ENCODE peak calls at places on chromosomes 5 and 9, in four cellular contexts. B, O, G and I are unnamed samples.

GRCh38 chr9:98892296-98892695 is 51.4 kb upstream of the COL15A1 start:
- DNase-seq in B (no peak), O (no peak), G (peak), I (no peak)

GRCh38 chr9:114505187-114506081 is at the start of gene WHRN:
- DNase-seq in O (no peak), G (peak), B (peak), I (peak)

GRCh38 chr5:137072376-137073174 is 426.6 kb downstream of the SPOCK1 start:
- DNase-seq in G (peak), O (no peak), B (peak), I (peak)

GRCh38 chr5:16090270-16090669 is 89.3 kb downstream of the MARCHF11 start:
- DNase-seq in G (no peak), B (no peak), O (no peak), I (no peak)

GRCh38 chr9:136009516-136009915 is 48.3 kb upstream of the UBAC1 start:
- DNase-seq in G (no peak), B (no peak), O (no peak), I (no peak)

GRCh38 chr5:142426129-142426641 is 101.4 kb upstream of the SPRY4 start:
- DNase-seq in O (peak), B (no peak), G (peak), I (peak)

GRCh38 chr9:114417511-114417910 is 29.7 kb upstream of the AKNA start:
- DNase-seq in G (peak), B (peak), O (no peak), I (peak)

GRCh38 chr5:83404182-83404712 is 67.3 kb upstream of the VCAN start:
- DNase-seq in B (no peak), G (no peak), O (no peak), I (no peak)

GRCh38 chr5:178074266-178074952 is 38.9 kb upstream of the N4BP3 start:
- DNase-seq in O (no peak), B (no peak), G (peak), I (no peak)

GRCh38 chr5:123496892-123497291 is 15.1 kb upstream of the CSNK1G3 start:
- DNase-seq in B (no peak), G (peak), O (no peak), I (peak)

GRCh38 chr5:55324815-55325418 is 17.1 kb downstream of the MTREX start:
- DNase-seq in B (peak), O (no peak), G (peak), I (peak)

GRCh38 chr5:80754900-80755299 is 100.1 kb upstream of the DHFR start:
- DNase-seq in B (no peak), G (peak), O (no peak), I (peak)

GRCh38 chr9:38687389-38687842 is 32.5 kb downstream of the FAM240B start:
- DNase-seq in O (no peak), B (no peak), G (peak), I (no peak)

GRCh38 chr5:119420173-119420572 is 32.1 kb upstream of the HSD17B4 start:
- DNase-seq in O (no peak), G (no peak), B (no peak), I (no peak)

GRCh38 chr5:141637693-141638419 is 1.1 kb downstream of the RELL2 start:
- DNase-seq in G (peak), B (peak), O (no peak), I (peak)

GRCh38 chr5:39755986-39756385 is 331.2 kb upstream of the DAB2 start:
- DNase-seq in O (peak), G (peak), B (peak), I (peak)

GRCh38 chr5:165201364-165202143 is 1696.1 kb downstream of the MAT2B start:
- DNase-seq in O (no peak), B (peak), G (peak), I (peak)

GRCh38 chr5:69271376-69271775 is 36.7 kb downstream of the CDK7 start:
- DNase-seq in G (peak), O (no peak), B (peak), I (peak)

GRCh38 chr9:116278326-116278725 is 124.7 kb downstream of the PAPPA start:
- DNase-seq in B (peak), G (no peak), O (no peak), I (no peak)

GRCh38 chr5:180908400-180908799 is 9.4 kb downstream of the BTNL8 start:
- DNase-seq in O (no peak), G (no peak), B (no peak), I (no peak)

GRCh38 chr5:154520861-154521453 is 42.9 kb upstream of the HAND1 start:
- DNase-seq in G (no peak), O (no peak), B (peak), I (no peak)

GRCh38 chr5:133460172-133460758 is 152.1 kb downstream of the FSTL4 start:
- DNase-seq in G (no peak), B (peak), O (no peak), I (peak)

GRCh38 chr9:71619926-71620325 is 148.4 kb downstream of the CEMIP2 start:
- DNase-seq in O (no peak), B (no peak), G (no peak), I (no peak)

GRCh38 chr9:69324549-69325401 is at the start of gene ENTREP1:
- DNase-seq in B (peak), O (no peak), G (peak), I (peak)

GRCh38 chr5:143311428-143311827 is 92.1 kb downstream of the NR3C1 start:
- DNase-seq in B (peak), G (peak), O (no peak), I (peak)

GRCh38 chr9:27349681-27350080 is 52.7 kb upstream of the EQTN start:
- DNase-seq in B (peak), G (no peak), O (no peak), I (no peak)

GRCh38 chr9:121557581-121558422 is 58.2 kb upstream of the GGTA1 start:
- DNase-seq in O (peak), B (peak), G (peak), I (peak)

GRCh38 chr5:39713224-39713911 is 288.6 kb upstream of the DAB2 start:
- DNase-seq in G (no peak), O (no peak), B (peak), I (peak)

GRCh38 chr5:168011096-168011495 is 280.3 kb upstream of the WWC1 start:
- DNase-seq in O (no peak), B (no peak), G (no peak), I (no peak)

GRCh38 chr5:103290846-103291245 is 32.3 kb downstream of the MACIR start:
- DNase-seq in B (no peak), O (no peak), G (no peak), I (no peak)

GRCh38 chr5:147290261-147290660 is 55.4 kb downstream of the STK32A start:
- DNase-seq in B (no peak), O (no peak), G (no peak), I (no peak)

GRCh38 chr9:132424857-132425702 is 15.1 kb downstream of the CFAP77 start:
- DNase-seq in G (no peak), B (no peak), O (no peak), I (no peak)

GRCh38 chr9:137705443-137705863 is 86.6 kb downstream of the EHMT1 start:
- DNase-seq in G (no peak), O (no peak), B (no peak), I (no peak)